ENCODE peak calls at places on chromosome 6, in six cellular contexts. One of them, this sample, is unnamed. For H3K4me1, the result is how much of the 10 kb centered on the place peaks cover.

GRCh38 chr6:33812669-33813068 is 8.9 kb upstream of the MLN start:
- DNase-seq in GM23248: peak
- DNase-seq in neural progenitor cell: peak
- DNase-seq in keratinocyte: no peak
- DNase-seq in A673: peak
- DNase-seq in HepG2: peak
- DNase-seq in this sample: peak

GRCh38 chr6:84065718-84066290 is 32.2 kb downstream of the MRAP2 start:
- DNase-seq in GM23248: peak
- DNase-seq in neural progenitor cell: no peak
- DNase-seq in keratinocyte: peak
- DNase-seq in A673: peak
- DNase-seq in HepG2: no peak
- DNase-seq in this sample: peak

GRCh38 chr6:125421853-125422252 is 120.1 kb upstream of the HDDC2 start:
- DNase-seq in GM23248: peak
- DNase-seq in neural progenitor cell: peak
- DNase-seq in keratinocyte: no peak
- DNase-seq in A673: no peak
- DNase-seq in HepG2: no peak
- DNase-seq in this sample: no peak

GRCh38 chr6:130178692-130179091 is 44.1 kb downstream of the SAMD3 start:
- DNase-seq in GM23248: peak
- DNase-seq in neural progenitor cell: no peak
- DNase-seq in keratinocyte: peak
- DNase-seq in A673: no peak
- DNase-seq in HepG2: peak
- DNase-seq in this sample: peak

GRCh38 chr6:36636283-36636682 is 42.1 kb downstream of the SRSF3 start:
- DNase-seq in GM23248: no peak
- DNase-seq in neural progenitor cell: no peak
- DNase-seq in keratinocyte: no peak
- DNase-seq in A673: no peak
- DNase-seq in HepG2: no peak
- DNase-seq in this sample: no peak

GRCh38 chr6:100001915-100002388 is 7.9 kb upstream of the MCHR2 start:
- DNase-seq in GM23248: peak
- DNase-seq in neural progenitor cell: peak
- DNase-seq in keratinocyte: no peak
- DNase-seq in A673: peak
- DNase-seq in HepG2: peak
- DNase-seq in this sample: peak

GRCh38 chr6:128676456-128676855 is 156.1 kb upstream of the PTPRK start:
- DNase-seq in GM23248: no peak
- DNase-seq in neural progenitor cell: no peak
- DNase-seq in keratinocyte: no peak
- DNase-seq in A673: no peak
- DNase-seq in HepG2: no peak
- DNase-seq in this sample: peak

GRCh38 chr6:116328528-116328903 is 42.2 kb upstream of the DSE start:
- DNase-seq in GM23248: peak
- DNase-seq in neural progenitor cell: no peak
- DNase-seq in keratinocyte: no peak
- DNase-seq in A673: peak
- DNase-seq in HepG2: no peak
- DNase-seq in this sample: no peak

GRCh38 chr6:13307508-13307995 is 20.8 kb downstream of the TBC1D7 start:
- DNase-seq in GM23248: peak
- DNase-seq in neural progenitor cell: no peak
- DNase-seq in keratinocyte: no peak
- DNase-seq in A673: no peak
- DNase-seq in HepG2: no peak
- DNase-seq in this sample: peak

GRCh38 chr6:41780623-41781301 is at the start of gene PRICKLE4:
- DNase-seq in GM23248: peak
- DNase-seq in neural progenitor cell: peak
- DNase-seq in keratinocyte: no peak
- DNase-seq in A673: peak
- DNase-seq in HepG2: no peak
- DNase-seq in this sample: no peak

GRCh38 chr6:89079611-89080213 is 839 bp upstream of the PNRC1 start:
- DNase-seq in GM23248: peak
- DNase-seq in neural progenitor cell: peak
- DNase-seq in keratinocyte: no peak
- DNase-seq in A673: peak
- DNase-seq in HepG2: no peak
- DNase-seq in this sample: peak

GRCh38 chr6:144349690-144350132 is 64.6 kb downstream of the UTRN start:
- DNase-seq in GM23248: peak
- DNase-seq in neural progenitor cell: no peak
- DNase-seq in keratinocyte: no peak
- DNase-seq in A673: no peak
- DNase-seq in HepG2: peak
- DNase-seq in this sample: peak
- H3K4me1 ChIP-seq in GM23248: under half
- H3K4me1 ChIP-seq in neural progenitor cell: under half
- H3K4me1 ChIP-seq in keratinocyte: under half
- H3K4me1 ChIP-seq in A673: under half
- H3K4me1 ChIP-seq in HepG2: half or more
- H3K4me1 ChIP-seq in this sample: under half

GRCh38 chr6:165986647-165987482 is 180.8 kb downstream of the TBXT start:
- DNase-seq in GM23248: peak
- DNase-seq in neural progenitor cell: peak
- DNase-seq in keratinocyte: no peak
- DNase-seq in A673: no peak
- DNase-seq in HepG2: no peak
- DNase-seq in this sample: no peak
- TF ChIP-seq EZH2 in GM23248: no peak
- TF ChIP-seq EZH2 in neural progenitor cell: peak
- TF ChIP-seq EZH2 in keratinocyte: peak
- TF ChIP-seq EZH2 in A673: peak
- TF ChIP-seq EZH2 in HepG2: no peak
- TF ChIP-seq EZH2 in this sample: no peak

GRCh38 chr6:42929088-42929927 is at the start of gene CNPY3:
- DNase-seq in GM23248: peak
- DNase-seq in neural progenitor cell: peak
- DNase-seq in keratinocyte: peak
- DNase-seq in A673: peak
- DNase-seq in HepG2: peak
- DNase-seq in this sample: peak

GRCh38 chr6:42929928-42930360 is 664 bp downstream of the CNPY3 start:
- DNase-seq in GM23248: peak
- DNase-seq in neural progenitor cell: no peak
- DNase-seq in keratinocyte: no peak
- DNase-seq in A673: no peak
- DNase-seq in HepG2: no peak
- DNase-seq in this sample: peak

GRCh38 chr6:42933195-42933594 is 3.9 kb downstream of the CNPY3 start:
- DNase-seq in GM23248: no peak
- DNase-seq in neural progenitor cell: no peak
- DNase-seq in keratinocyte: no peak
- DNase-seq in A673: no peak
- DNase-seq in HepG2: no peak
- DNase-seq in this sample: no peak

GRCh38 chr6:42935322-42935721 is 6.0 kb downstream of the CNPY3 start:
- DNase-seq in GM23248: no peak
- DNase-seq in neural progenitor cell: no peak
- DNase-seq in keratinocyte: no peak
- DNase-seq in A673: no peak
- DNase-seq in HepG2: no peak
- DNase-seq in this sample: no peak

GRCh38 chr6:42932412-42932811 is 3.1 kb downstream of the CNPY3 start:
- DNase-seq in GM23248: no peak
- DNase-seq in neural progenitor cell: no peak
- DNase-seq in keratinocyte: no peak
- DNase-seq in A673: no peak
- DNase-seq in HepG2: no peak
- DNase-seq in this sample: no peak
- H3K4me1 ChIP-seq in GM23248: under half
- H3K4me1 ChIP-seq in neural progenitor cell: under half
- H3K4me1 ChIP-seq in keratinocyte: under half
- H3K4me1 ChIP-seq in A673: under half
- H3K4me1 ChIP-seq in HepG2: under half
- H3K4me1 ChIP-seq in this sample: under half

GRCh38 chr6:1313755-1314503 is 2.0 kb downstream of the FOXQ1 start:
- DNase-seq in GM23248: peak
- DNase-seq in neural progenitor cell: peak
- DNase-seq in keratinocyte: no peak
- DNase-seq in A673: no peak
- DNase-seq in HepG2: peak
- DNase-seq in this sample: no peak
- TF ChIP-seq EZH2 in GM23248: peak
- TF ChIP-seq EZH2 in neural progenitor cell: peak
- TF ChIP-seq EZH2 in keratinocyte: no peak
- TF ChIP-seq EZH2 in A673: peak
- TF ChIP-seq EZH2 in HepG2: no peak
- TF ChIP-seq EZH2 in this sample: no peak

GRCh38 chr6:35015996-35016395 is 125.1 kb downstream of the TCP11 start:
- DNase-seq in GM23248: peak
- DNase-seq in neural progenitor cell: no peak
- DNase-seq in keratinocyte: no peak
- DNase-seq in A673: no peak
- DNase-seq in HepG2: no peak
- DNase-seq in this sample: no peak

GRCh38 chr6:35017461-35018183 is 123.5 kb downstream of the TCP11 start:
- DNase-seq in GM23248: peak
- DNase-seq in neural progenitor cell: no peak
- DNase-seq in keratinocyte: no peak
- DNase-seq in A673: no peak
- DNase-seq in HepG2: no peak
- DNase-seq in this sample: no peak

GRCh38 chr6:35015476-35015875 is 125.7 kb downstream of the TCP11 start:
- DNase-seq in GM23248: no peak
- DNase-seq in neural progenitor cell: no peak
- DNase-seq in keratinocyte: no peak
- DNase-seq in A673: no peak
- DNase-seq in HepG2: no peak
- DNase-seq in this sample: no peak

GRCh38 chr6:35018184-35018523 is 123.0 kb downstream of the TCP11 start:
- DNase-seq in GM23248: no peak
- DNase-seq in neural progenitor cell: no peak
- DNase-seq in keratinocyte: no peak
- DNase-seq in A673: no peak
- DNase-seq in HepG2: no peak
- DNase-seq in this sample: no peak

GRCh38 chr6:35016417-35017221 is 124.5 kb downstream of the TCP11 start:
- DNase-seq in GM23248: peak
- DNase-seq in neural progenitor cell: no peak
- DNase-seq in keratinocyte: no peak
- DNase-seq in A673: peak
- DNase-seq in HepG2: no peak
- DNase-seq in this sample: no peak
- H3K4me1 ChIP-seq in GM23248: under half
- H3K4me1 ChIP-seq in neural progenitor cell: under half
- H3K4me1 ChIP-seq in keratinocyte: under half
- H3K4me1 ChIP-seq in A673: half or more
- H3K4me1 ChIP-seq in HepG2: under half
- H3K4me1 ChIP-seq in this sample: under half

GRCh38 chr6:1615651-1616420 is 6.1 kb downstream of the FOXC1 start:
- DNase-seq in GM23248: no peak
- DNase-seq in neural progenitor cell: no peak
- DNase-seq in keratinocyte: no peak
- DNase-seq in A673: no peak
- DNase-seq in HepG2: no peak
- DNase-seq in this sample: no peak
- TF ChIP-seq EZH2 in GM23248: no peak
- TF ChIP-seq EZH2 in neural progenitor cell: peak
- TF ChIP-seq EZH2 in keratinocyte: no peak
- TF ChIP-seq EZH2 in A673: no peak
- TF ChIP-seq EZH2 in HepG2: no peak
- TF ChIP-seq EZH2 in this sample: no peak

This sample was measured in mammary epithelial cell.